ENCODE peak calls at places on chromosomes 13 and 19, in eight cellular contexts. O is OCI-LY7, S is Peyer's patch, R is colonic mucosa, F is GM23248, M is fibroblast of lung, H is Karpas-422, W is HCT116. A is an unnamed sample.

GRCh38 chr19:10006335-10006708 is 4.0 kb downstream of the COL5A3 start:
- DNase-seq in H (no peak), R (no peak), F (peak; percentile 86), S (no peak), M (peak; percentile 58), O (no peak), W (no peak), A (no peak)

GRCh38 chr13:113437408-113438010 is 15.8 kb downstream of the ADPRHL1 start:
- DNase-seq in M (no peak), F (peak; percentile 36), H (no peak), O (no peak), R (no peak), W (no peak), S (no peak), A (peak; percentile 42)

GRCh38 chr19:1093330-1093729 is 1.8 kb downstream of the POLR2E start:
- DNase-seq in W (no peak), H (no peak), O (no peak), F (no peak), S (no peak), M (no peak), R (no peak), A (no peak)

GRCh38 chr13:29958476-29958875 is 108.1 kb upstream of the UBL3 start:
- DNase-seq in S (peak; percentile 74), M (no peak), R (no peak), W (no peak), H (no peak), F (no peak), O (no peak), A (no peak)

GRCh38 chr19:40777795-40778044 is 327 bp upstream of the RAB4B start:
- DNase-seq in M (no peak), S (no peak), W (no peak), O (no peak), F (no peak), H (no peak), R (no peak), A (no peak)

GRCh38 chr13:23695711-23696512 is 125.7 kb downstream of the TNFRSF19 start:
- DNase-seq in M (no peak), F (no peak), S (peak; percentile 59), O (peak; percentile 8), H (peak; percentile 85), W (no peak), R (peak; percentile 34), A (peak; percentile 69)

GRCh38 chr13:45674908-45675307 is 27.2 kb upstream of the CBY2 start:
- DNase-seq in O (no peak), H (no peak), W (no peak), M (peak; percentile 18), S (no peak), F (peak; percentile 68), R (no peak), A (no peak)

GRCh38 chr13:84641491-84641890 is 759.2 kb upstream of the SLITRK1 start:
- DNase-seq in R (no peak), H (no peak), O (no peak), M (peak; percentile 12), F (peak; percentile 56), S (no peak), W (no peak), A (no peak)

GRCh38 chr19:45514376-45515051 is 7.2 kb downstream of the VASP start:
- DNase-seq in M (no peak), W (no peak), O (no peak), H (no peak), F (no peak), S (peak; percentile 89), R (peak; percentile 92), A (no peak)
- H3K4me3 ChIP-seq in M (no peak overlapping the region), W (no peak overlapping the region), O (no peak overlapping the region), H (peak overlapping the region; percentile 31), F (no peak overlapping the region), S (peak overlapping the region; percentile 13), R (no peak overlapping the region), A (no peak overlapping the region)

GRCh38 chr19:18858906-18859646 is 27.3 kb downstream of the UPF1 start:
- DNase-seq in H (no peak), O (no peak), F (no peak), S (peak; percentile 43), R (peak; percentile 15), M (no peak), W (no peak), A (no peak)

GRCh38 chr19:18855647-18856384 is 24.1 kb downstream of the UPF1 start:
- DNase-seq in R (no peak), W (no peak), O (no peak), M (no peak), H (no peak), F (no peak), S (no peak), A (no peak)

GRCh38 chr19:18854982-18855381 is 23.2 kb downstream of the UPF1 start:
- DNase-seq in F (no peak), M (no peak), O (no peak), R (no peak), W (no peak), H (no peak), S (no peak), A (no peak)

GRCh38 chr19:18856385-18857126 is 24.8 kb downstream of the UPF1 start:
- DNase-seq in O (no peak), F (peak; percentile 56), R (no peak), S (no peak), W (no peak), H (no peak), M (peak; percentile 52), A (peak; percentile 71)

DNA sequence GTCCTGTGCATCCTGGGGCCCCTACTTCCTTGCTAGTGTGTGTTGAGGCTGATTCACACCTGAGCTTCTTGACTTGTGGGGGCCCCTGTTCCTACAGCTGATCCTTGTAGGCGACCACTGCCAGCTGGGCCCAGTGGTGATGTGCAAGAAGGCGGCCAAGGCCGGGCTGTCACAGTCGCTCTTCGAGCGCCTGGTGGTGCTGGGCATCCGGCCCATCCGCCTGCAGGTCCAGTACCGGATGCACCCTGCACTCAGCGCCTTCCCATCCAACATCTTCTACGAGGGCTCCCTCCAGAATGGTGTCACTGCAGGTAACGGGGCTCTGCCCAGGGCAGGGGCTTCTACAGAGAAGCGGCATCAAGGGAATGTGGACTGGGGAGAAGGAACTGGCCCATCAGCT is 25.5 kb downstream of the UPF1 start:
- DNase-seq in R (no peak), F (no peak), H (no peak), O (no peak), M (no peak), W (no peak), S (no peak), A (no peak)
- H3K36me3 ChIP-seq in R (peaks cover 53% of the 10 kb centered on the region), F (peaks cover 45% of the 10 kb centered on the region), H (peaks cover 31% of the 10 kb centered on the region), O (peaks cover 100% of the 10 kb centered on the region), M (peaks cover 63% of the 10 kb centered on the region), W (peaks cover 81% of the 10 kb centered on the region), S (no peaks in the 10 kb centered on the region), A (peaks cover 91% of the 10 kb centered on the region)

GRCh38 chr13:43339843-43340550 is 316.6 kb downstream of the DNAJC15 start:
- DNase-seq in F (peak; percentile 49), M (peak; percentile 5), R (no peak), H (no peak), S (no peak), W (no peak), O (no peak), A (no peak)

GRCh38 chr13:43335669-43336068 is 312.3 kb downstream of the DNAJC15 start:
- DNase-seq in H (no peak), M (no peak), S (no peak), R (no peak), O (no peak), W (no peak), F (no peak), A (no peak)

DNA sequence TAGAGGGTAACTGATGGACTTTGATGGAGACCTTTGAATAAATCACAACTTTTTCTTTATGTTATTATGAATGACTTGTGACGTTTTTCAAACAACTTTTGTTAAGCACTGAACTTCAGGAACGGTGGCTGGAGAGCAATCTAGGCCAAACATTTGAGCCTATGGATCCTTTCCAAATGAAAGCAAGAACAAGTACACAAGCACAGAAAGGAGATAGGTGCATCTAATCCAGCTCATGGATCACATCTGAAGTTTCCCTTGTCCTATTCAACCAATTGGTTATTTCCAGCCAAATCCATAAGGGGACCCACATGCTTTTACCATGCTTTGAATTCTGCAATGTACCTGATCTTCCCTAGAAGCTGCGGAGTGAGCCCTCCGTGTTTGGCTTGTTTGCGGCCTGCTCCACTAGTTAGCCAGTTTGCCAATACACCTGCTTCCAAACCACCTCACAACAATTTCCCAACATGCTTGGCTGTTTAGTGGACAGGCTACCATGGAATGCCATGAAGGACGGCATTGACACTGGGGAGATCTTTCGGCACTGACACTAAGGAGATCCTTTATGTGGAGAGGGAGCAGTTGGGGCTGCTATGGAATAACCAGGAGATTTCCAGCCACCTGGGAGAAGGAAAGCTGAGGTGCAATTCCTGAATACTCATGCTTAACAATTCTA is 315.9 kb downstream of the DNAJC15 start:
- DNase-seq in F (no peak), O (no peak), W (no peak), S (no peak), H (no peak), M (no peak), R (no peak), A (no peak)
- H3K4me3 ChIP-seq in F (no peak overlapping the region), O (no peak overlapping the region), W (no peak overlapping the region), S (no peak overlapping the region), H (no peak overlapping the region), M (no peak overlapping the region), R (no peak overlapping the region), A (no peak overlapping the region)

GRCh38 chr19:8083141-8083540 is 30.6 kb downstream of the CCL25 start:
- DNase-seq in M (no peak), H (no peak), W (no peak), F (no peak), O (no peak), R (no peak), S (no peak), A (peak; percentile 26)

GRCh38 chr19:8079988-8080387 is 27.4 kb downstream of the CCL25 start:
- DNase-seq in S (no peak), R (no peak), M (no peak), W (no peak), O (no peak), H (no peak), F (no peak), A (peak; percentile 30)

GRCh38 chr19:8084152-8084551 is 31.6 kb downstream of the CCL25 start:
- DNase-seq in S (no peak), M (no peak), H (no peak), W (no peak), R (no peak), F (no peak), O (no peak), A (peak; percentile 38)

GRCh38 chr19:8080832-8081231 is 28.3 kb downstream of the CCL25 start:
- DNase-seq in M (no peak), S (no peak), O (no peak), R (no peak), F (no peak), H (no peak), W (no peak), A (peak; percentile 28)

DNA sequence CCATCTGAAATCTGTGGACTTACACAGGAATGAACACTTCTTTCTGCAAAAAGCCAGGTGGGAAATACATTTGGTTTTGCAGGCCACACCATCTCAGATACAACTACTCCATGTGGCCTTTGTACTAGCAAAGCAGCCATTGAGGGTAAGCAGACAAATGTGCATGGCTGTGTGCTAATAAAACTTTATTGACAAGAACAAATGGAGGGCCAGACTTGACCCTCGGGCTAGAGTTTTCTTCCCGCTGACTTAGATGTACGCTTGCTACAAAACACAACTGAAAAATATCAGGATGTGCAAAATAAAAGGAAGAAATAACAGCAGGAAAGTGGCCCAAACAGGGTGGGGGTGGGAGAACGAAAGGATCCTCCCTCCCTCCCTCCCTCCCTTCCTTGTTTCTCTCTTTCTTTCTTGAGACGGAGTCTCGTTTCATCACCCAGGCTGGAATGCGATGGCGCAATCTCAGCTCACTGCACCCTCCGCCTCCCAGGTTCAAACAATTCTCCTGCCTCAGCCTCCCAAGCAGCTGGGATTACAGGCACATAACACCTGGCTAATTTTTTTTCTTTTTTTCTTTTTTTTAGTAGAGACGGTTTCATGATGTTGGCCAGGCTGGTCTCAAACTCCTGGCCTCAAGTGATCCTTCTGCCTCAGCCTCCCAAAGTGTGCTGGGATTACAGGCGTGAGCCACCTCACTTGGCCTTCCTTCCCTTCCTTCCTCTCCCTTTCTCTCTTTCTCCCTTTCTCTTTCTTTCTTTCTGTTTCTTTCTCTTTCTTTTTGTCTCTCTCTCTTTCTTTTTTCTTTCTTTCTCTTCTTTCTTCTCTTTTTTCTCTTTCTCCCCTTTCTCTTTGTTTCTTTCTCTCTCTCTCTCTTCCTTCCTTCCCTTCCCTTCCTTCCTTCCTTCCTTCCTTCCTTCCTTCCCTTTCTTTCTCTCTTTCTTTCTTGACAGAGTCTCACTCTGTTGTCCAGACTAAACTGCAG is 29.3 kb downstream of the CCL25 start:
- DNase-seq in O (no peak), R (no peak), H (no peak), M (peak; percentile 22), W (no peak), F (no peak), S (no peak), A (peak; percentile 47)
- H3K36me3 ChIP-seq in O (no peaks in the 10 kb centered on the region), R (no peaks in the 10 kb centered on the region), H (no peaks in the 10 kb centered on the region), M (no peaks in the 10 kb centered on the region), W (no peaks in the 10 kb centered on the region), F (no peaks in the 10 kb centered on the region), S (no peaks in the 10 kb centered on the region), A (peaks cover 43% of the 10 kb centered on the region)